ENCODE peak calls at places on chromosomes 7 and 10, in six cellular contexts. V is cardiac muscle cell, E is coronary artery, Z is uterus, K is dorsolateral prefrontal cortex, S is foreskin keratinocyte. T is an unnamed sample.

GRCh38 chr7:149527414-149527813 is 29.8 kb upstream of the ZNF746 start:
- DNase-seq in V (no peak), E (no peak), Z (no peak), K (no peak), S (no peak), T (no peak)

GRCh38 chr7:141558544-141559183 is 7.5 kb downstream of the AGK start:
- DNase-seq in V (no peak), E (no peak), Z (no peak), K (no peak), S (peak), T (no peak)

GRCh38 chr7:55104707-55105433 is 86.1 kb downstream of the EGFR start:
- DNase-seq in V (no peak), E (no peak), Z (no peak), K (no peak), S (no peak), T (no peak)

GRCh38 chr10:27328946-27329345 is 88.3 kb upstream of the ACBD5 start:
- DNase-seq in V (no peak), E (no peak), Z (no peak), K (no peak), S (no peak), T (no peak)

GRCh38 chr7:5077740-5078139 is 32.1 kb downstream of the RBAK start:
- DNase-seq in V (no peak), E (no peak), Z (no peak), K (peak), S (no peak), T (peak)

GRCh38 chr7:2980406-2981102 is 63.1 kb downstream of the CARD11 start:
- DNase-seq in V (no peak), E (no peak), Z (no peak), K (no peak), S (no peak), T (no peak)

GRCh38 chr7:94975316-94975715 is 67.9 kb downstream of the PPP1R9A start:
- DNase-seq in V (no peak), E (no peak), Z (no peak), K (no peak), S (peak), T (no peak)

GRCh38 chr7:41733063-41733398 is 30.1 kb upstream of the INHBA start:
- DNase-seq in V (no peak), E (no peak), Z (no peak), K (no peak), S (peak), T (no peak)

GRCh38 chr7:149440222-149440621 is 20.6 kb downstream of the ZNF777 start:
- DNase-seq in V (no peak), E (no peak), Z (no peak), K (no peak), S (no peak), T (no peak)

GRCh38 chr7:105210721-105211205 is 178.0 kb downstream of the SRPK2 start:
- DNase-seq in V (peak), E (no peak), Z (no peak), K (no peak), S (no peak), T (no peak)

GRCh38 chr10:30831401-30831800 is 200.3 kb downstream of the ZNF438 start:
- DNase-seq in V (no peak), E (no peak), Z (no peak), K (no peak), S (peak), T (no peak)

GRCh38 chr10:47035447-47036337 is 124.5 kb downstream of the PTPN20 start:
- DNase-seq in V (no peak), E (no peak), Z (no peak), K (peak), S (no peak), T (no peak)

GRCh38 chr10:103605359-103606156 is 112.1 kb downstream of the NEURL1 start:
- DNase-seq in V (no peak), E (no peak), Z (peak), K (no peak), S (no peak), T (peak)

GRCh38 chr10:46232084-46232483 is 54.7 kb upstream of the ANTXRL start:
- DNase-seq in V (no peak), E (peak), Z (peak), K (no peak), S (no peak), T (no peak)

GRCh38 chr10:90407116-90407515 is 450.7 kb downstream of the HTR7 start:
- DNase-seq in V (no peak), E (no peak), Z (no peak), K (no peak), S (peak), T (no peak)

GRCh38 chr7:133678137-133678814 is 425.4 kb downstream of the EXOC4 start:
- DNase-seq in V (no peak), E (no peak), Z (no peak), K (no peak), S (peak), T (no peak)

GRCh38 chr7:106841896-106842390 is 23.1 kb upstream of the PIK3CG start:
- DNase-seq in V (no peak), E (no peak), Z (no peak), K (no peak), S (no peak), T (no peak)

GRCh38 chr7:157568785-157569584 is 232.2 kb downstream of the DNAJB6 start:
- DNase-seq in V (no peak), E (no peak), Z (peak), K (peak), S (no peak), T (peak)

GRCh38 chr7:141320287-141320686 is 230.9 kb upstream of the AGK start:
- DNase-seq in V (no peak), E (no peak), Z (no peak), K (no peak), S (no peak), T (no peak)

GRCh38 chr7:89041240-89041639 is 245.7 kb upstream of the TEX47 start:
- DNase-seq in V (no peak), E (no peak), Z (no peak), K (no peak), S (no peak), T (no peak)

GRCh38 chr7:42611961-42612360 is 299.9 kb downstream of the C7orf25 start:
- DNase-seq in V (no peak), E (no peak), Z (no peak), K (no peak), S (no peak), T (no peak)

GRCh38 chr10:79105164-79105739 is 36.5 kb downstream of the ZMIZ1 start:
- DNase-seq in V (no peak), E (no peak), Z (no peak), K (no peak), S (no peak), T (no peak)

GRCh38 chr10:5550621-5551530 is 26.1 kb downstream of the CALML3 start:
- DNase-seq in V (no peak), E (no peak), Z (no peak), K (peak), S (peak), T (no peak)

GRCh38 chr10:132730566-132730953 is 55.4 kb downstream of the NKX6-2 start:
- DNase-seq in V (no peak), E (no peak), Z (no peak), K (no peak), S (no peak), T (no peak)

GRCh38 chr7:146635200-146636032 is 518.8 kb downstream of the CNTNAP2 start:
- DNase-seq in V (peak), E (no peak), Z (no peak), K (no peak), S (no peak), T (no peak)

GRCh38 chr10:113108180-113108835 is 158.3 kb downstream of the TCF7L2 start:
- DNase-seq in V (peak), E (no peak), Z (no peak), K (no peak), S (no peak), T (no peak)

GRCh38 chr7:157792954-157793353 is 456.1 kb downstream of the DNAJB6 start:
- DNase-seq in V (no peak), E (no peak), Z (no peak), K (no peak), S (no peak), T (no peak)

GRCh38 chr7:69967699-69968450 is 369.6 kb downstream of the AUTS2 start:
- DNase-seq in V (peak), E (no peak), Z (no peak), K (no peak), S (no peak), T (no peak)

GRCh38 chr10:103612462-103613365 is 119.2 kb downstream of the NEURL1 start:
- DNase-seq in V (no peak), E (no peak), Z (peak), K (peak), S (no peak), T (no peak)

GRCh38 chr7:40865441-40866233 is 730.8 kb downstream of the SUGCT start:
- DNase-seq in V (no peak), E (no peak), Z (no peak), K (no peak), S (no peak), T (no peak)

GRCh38 chr7:140326116-140326928 is 72.0 kb downstream of the SLC37A3 start:
- DNase-seq in V (peak), E (no peak), Z (peak), K (peak), S (peak), T (peak)

DNA sequence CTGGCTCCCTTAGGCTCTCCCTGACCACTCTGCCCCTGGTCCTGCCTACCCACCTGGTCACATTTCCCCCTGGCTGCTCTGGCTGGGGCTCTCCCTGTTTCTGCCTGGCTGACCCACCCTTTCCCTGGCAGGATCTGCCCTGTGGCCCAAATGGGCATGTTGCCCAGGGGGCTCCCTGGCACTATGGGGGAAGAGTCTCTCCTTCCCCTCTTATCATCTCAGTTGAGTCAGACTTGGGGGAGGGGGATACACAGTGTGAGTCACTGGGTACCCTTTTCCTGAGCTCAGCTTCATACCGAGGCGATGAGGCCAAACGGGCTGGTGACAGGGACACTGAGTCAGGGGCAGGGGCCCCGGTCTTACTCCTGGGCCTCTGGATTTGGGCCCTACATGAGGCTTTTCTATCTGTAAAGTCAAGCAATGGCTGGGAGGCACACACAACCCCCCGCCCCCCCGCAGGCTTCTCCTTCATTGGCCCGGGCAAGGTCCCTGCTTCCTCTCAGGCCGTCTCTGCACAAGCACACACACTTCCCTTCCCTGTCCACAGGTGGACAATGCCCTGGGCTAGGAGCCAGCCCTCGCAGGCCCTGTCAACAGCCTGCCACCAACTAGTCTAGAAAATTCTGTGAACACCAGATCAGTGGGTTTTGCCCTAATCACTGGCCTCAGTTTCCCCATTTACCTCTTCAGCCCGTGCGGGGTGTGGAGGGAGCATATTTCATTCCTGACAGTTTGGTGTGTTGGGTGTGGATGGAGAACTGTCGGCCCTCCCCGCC is 627 bp upstream of the FLNC start:
- DNase-seq in V (peak), E (no peak), Z (peak), K (no peak), S (no peak), T (no peak)
- H3K27ac ChIP-seq in V (peak), E (peak), Z (peak), K (no peak), S (no peak), T (no peak)

GRCh38 chr7:13990319-13990983 is 985 bp upstream of the ETV1 start:
- DNase-seq in V (peak), E (peak), Z (peak), K (no peak), S (peak), T (peak)

GRCh38 chr7:13992621-13992982 is 3.1 kb upstream of the ETV1 start:
- DNase-seq in V (no peak), E (no peak), Z (no peak), K (no peak), S (no peak), T (no peak)

GRCh38 chr7:13990984-13991790 is 1.7 kb upstream of the ETV1 start:
- DNase-seq in V (peak), E (peak), Z (peak), K (peak), S (peak), T (peak)

GRCh38 chr7:13989944-13990295 is 454 bp upstream of the ETV1 start:
- DNase-seq in V (no peak), E (no peak), Z (no peak), K (no peak), S (no peak), T (no peak)

GRCh38 chr7:13991791-13992620 is 2.5 kb upstream of the ETV1 start:
- DNase-seq in V (no peak), E (no peak), Z (no peak), K (no peak), S (no peak), T (no peak)
- H3K27ac ChIP-seq in V (peak), E (peak), Z (peak), K (no peak), S (peak), T (no peak)

GRCh38 chr7:44979481-44980392 is 922 bp upstream of the MYO1G start:
- DNase-seq in V (no peak), E (no peak), Z (no peak), K (no peak), S (peak), T (no peak)

GRCh38 chr7:44978511-44979366 is at the start of gene MYO1G:
- DNase-seq in V (no peak), E (no peak), Z (no peak), K (no peak), S (no peak), T (peak)

GRCh38 chr7:44982535-44982923 is 3.7 kb upstream of the MYO1G start:
- DNase-seq in V (no peak), E (no peak), Z (no peak), K (no peak), S (no peak), T (no peak)

GRCh38 chr7:44981035-44981706 is 2.4 kb upstream of the MYO1G start:
- DNase-seq in V (no peak), E (no peak), Z (no peak), K (no peak), S (no peak), T (no peak)

DNA sequence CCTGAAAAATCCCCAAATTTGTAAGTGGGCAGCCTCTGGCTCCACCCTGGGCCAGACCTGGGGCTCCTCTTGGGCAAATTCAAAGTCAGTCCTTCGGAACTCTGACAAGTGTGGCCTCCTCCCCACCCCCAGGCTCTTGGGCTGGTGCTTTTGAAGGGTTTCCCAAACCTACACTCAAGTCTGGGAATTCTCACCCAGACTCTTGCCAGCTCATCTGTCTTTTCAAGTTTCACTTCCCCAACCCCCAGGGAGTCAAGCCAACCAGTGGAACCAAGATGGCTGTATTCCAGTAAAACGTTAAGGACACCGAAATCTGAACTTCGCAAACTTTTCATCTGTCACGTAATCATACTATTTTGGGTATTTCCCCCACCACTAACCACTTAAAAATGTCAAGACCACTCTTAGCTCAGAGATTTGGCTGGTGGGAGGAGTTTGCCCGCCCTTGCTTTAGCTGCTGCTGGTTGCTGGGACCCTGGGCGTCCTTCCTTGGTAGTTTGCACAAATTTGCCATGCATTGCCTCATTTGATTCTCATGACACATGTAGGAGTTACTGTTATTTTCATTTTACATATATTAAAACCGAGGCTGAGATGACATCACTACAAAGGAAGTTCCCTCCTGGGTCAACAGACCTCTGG is 1.7 kb upstream of the MYO1G start:
- DNase-seq in V (peak), E (no peak), Z (no peak), K (no peak), S (peak), T (no peak)
- H3K27ac ChIP-seq in V (peak), E (no peak), Z (peak), K (no peak), S (peak), T (no peak)

GRCh38 chr10:118672766-118673715 is 77.6 kb upstream of the PRLHR start:
- DNase-seq in V (no peak), E (no peak), Z (no peak), K (no peak), S (no peak), T (peak)
- H3K27ac ChIP-seq in V (no peak), E (no peak), Z (peak), K (no peak), S (no peak), T (peak)

DNA sequence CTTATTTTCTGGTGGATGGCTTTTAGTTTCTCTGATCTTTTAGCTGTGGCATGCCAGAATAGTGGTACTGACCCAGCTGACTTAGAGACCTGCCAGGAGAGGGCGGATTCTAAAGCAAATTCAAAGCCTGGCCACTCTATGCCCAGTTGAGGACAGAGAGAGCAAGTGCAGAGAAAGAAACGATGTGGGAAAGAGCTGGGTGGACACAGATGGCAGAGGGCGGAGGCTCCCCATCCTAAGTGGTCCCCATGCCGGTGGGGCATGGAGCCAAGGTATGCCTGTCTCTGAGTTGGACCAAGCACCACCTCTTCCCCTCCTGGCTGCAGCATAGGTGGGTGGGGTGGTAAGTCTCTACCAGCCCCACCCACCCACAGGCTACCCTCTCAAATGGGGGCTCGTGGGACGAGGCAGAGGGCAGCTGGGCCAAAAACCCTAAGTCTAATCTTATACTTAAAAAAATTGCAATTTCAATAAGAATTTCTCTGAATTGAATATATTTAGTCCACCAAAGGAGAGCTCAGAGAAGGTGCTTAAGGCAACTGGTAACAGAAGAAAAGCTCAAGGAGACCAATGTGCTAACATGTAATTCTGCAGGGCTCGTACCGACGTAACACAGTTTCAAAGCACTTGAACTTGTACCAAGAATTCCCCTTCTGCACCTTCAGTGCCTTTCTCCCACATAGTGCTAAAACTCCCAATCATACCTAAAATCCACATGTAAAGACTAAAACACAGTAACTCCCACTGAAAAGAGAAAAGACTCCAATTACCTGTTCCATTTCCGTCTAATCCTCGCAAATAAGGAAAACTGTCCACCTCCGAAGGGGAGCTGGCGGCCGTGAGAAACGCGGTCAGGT is 85.7 kb upstream of the NMT2 start:
- DNase-seq in V (no peak), E (no peak), Z (no peak), K (no peak), S (no peak), T (peak)
- H3K27ac ChIP-seq in V (peak), E (no peak), Z (no peak), K (peak), S (no peak), T (peak)

GRCh38 chr7:131605280-131605878 is 49.0 kb upstream of the PODXL start:
- DNase-seq in V (no peak), E (no peak), Z (no peak), K (no peak), S (no peak), T (no peak)

GRCh38 chr7:131602304-131602993 is 46.0 kb upstream of the PODXL start:
- DNase-seq in V (no peak), E (no peak), Z (no peak), K (no peak), S (no peak), T (no peak)

GRCh38 chr7:131602994-131603372 is 46.6 kb upstream of the PODXL start:
- DNase-seq in V (no peak), E (no peak), Z (no peak), K (no peak), S (peak), T (no peak)

GRCh38 chr7:131604841-131605279 is 48.4 kb upstream of the PODXL start:
- DNase-seq in V (no peak), E (no peak), Z (no peak), K (no peak), S (peak), T (no peak)

DNA sequence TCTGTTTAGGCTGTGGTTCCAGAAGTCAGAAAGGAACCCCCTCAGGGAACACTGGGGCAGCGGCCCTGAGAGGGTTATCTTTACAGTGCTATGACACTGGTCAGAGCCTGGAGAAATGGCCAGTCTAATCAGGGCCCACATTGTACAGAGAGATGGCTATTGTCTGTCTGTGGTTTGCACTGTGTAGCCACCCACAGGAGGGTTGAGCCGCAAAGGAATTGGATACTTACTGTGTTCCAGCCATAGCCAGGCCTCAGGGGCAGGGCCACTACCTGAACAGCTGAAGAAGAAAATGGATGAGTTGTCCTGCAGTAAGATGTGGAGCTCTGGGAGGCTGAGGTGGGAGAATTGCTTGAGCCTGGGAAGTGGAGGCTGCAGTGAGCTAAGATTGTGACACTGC is 47.5 kb upstream of the PODXL start:
- DNase-seq in V (no peak), E (no peak), Z (no peak), K (no peak), S (no peak), T (no peak)
- H3K27ac ChIP-seq in V (no peak), E (no peak), Z (no peak), K (no peak), S (no peak), T (no peak)

GRCh38 chr10:61452655-61453641 is at the start of gene TMEM26:
- DNase-seq in V (peak), E (no peak), Z (peak), K (no peak), S (peak), T (no peak)
- H3K27ac ChIP-seq in V (no peak), E (no peak), Z (peak), K (no peak), S (no peak), T (no peak)

DNA sequence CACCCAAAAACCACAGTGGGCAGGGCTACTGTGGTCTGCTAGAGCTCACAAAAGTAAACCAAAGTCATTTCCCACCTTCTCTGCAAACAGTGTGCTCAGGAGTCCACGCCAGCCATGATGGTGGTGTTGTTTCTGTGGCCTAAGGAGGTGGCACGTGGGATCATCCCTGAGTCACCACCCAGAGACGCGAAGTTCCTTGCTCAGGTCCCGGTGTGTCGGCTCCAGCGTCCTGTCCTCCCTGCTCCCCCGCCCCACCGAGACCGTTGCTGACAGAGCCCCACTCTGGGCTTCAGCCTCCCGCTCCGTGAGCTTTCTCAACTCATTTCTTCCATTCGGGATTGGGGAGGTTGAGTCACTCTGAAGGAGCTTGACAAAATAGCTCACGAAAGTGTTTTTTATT is 118.7 kb downstream of the NPTX2 start:
- DNase-seq in V (no peak), E (no peak), Z (no peak), K (no peak), S (no peak), T (no peak)
- H3K27ac ChIP-seq in V (no peak), E (no peak), Z (no peak), K (no peak), S (no peak), T (no peak)